ENCODE peak calls at places on chromosomes 2 and 18, in five cellular contexts. V is H1, N is K562, B is SK-N-SH, I is NT2/D1. M is an unnamed sample.

GRCh38 chr2:235577404-235578330 is 83.8 kb downstream of the AGAP1 start:
- DNase-seq in V (no peak), N (no peak), B (no peak), I (no peak), M (no peak)

GRCh38 chr2:15808980-15809379 is 131.4 kb upstream of the MYCN start:
- DNase-seq in V (no peak), N (no peak), B (no peak), I (no peak), M (no peak)

GRCh38 chr2:166230024-166230723 is 102.4 kb upstream of the SCN1A start:
- DNase-seq in V (no peak), N (no peak), B (no peak), I (no peak), M (no peak)

GRCh38 chr2:43075054-43075593 is 151.3 kb downstream of the ZFP36L2 start:
- DNase-seq in V (no peak), N (no peak), B (peak), I (no peak), M (no peak)

GRCh38 chr2:218999021-218999880 is 6.0 kb upstream of the CRYBA2 start:
- DNase-seq in V (no peak), N (peak), B (peak), I (no peak), M (no peak)

GRCh38 chr18:8660316-8660715 is 45.0 kb upstream of the MTCL1 start:
- DNase-seq in V (no peak), N (no peak), B (no peak), I (no peak), M (no peak)

GRCh38 chr2:172282944-172283343 is 144.4 kb upstream of the ITGA6 start:
- DNase-seq in V (no peak), N (no peak), B (no peak), I (no peak), M (no peak)

GRCh38 chr2:218179782-218180181 is 13.0 kb upstream of the CXCR1 start:
- DNase-seq in V (no peak), N (no peak), B (no peak), I (no peak), M (no peak)

GRCh38 chr18:22977847-22978701 is 44.9 kb downstream of the RBBP8 start:
- DNase-seq in V (no peak), N (no peak), B (no peak), I (no peak), M (peak)

GRCh38 chr18:38170845-38171244 is 605.2 kb upstream of the CELF4 start:
- DNase-seq in V (no peak), N (no peak), B (peak), I (no peak), M (no peak)

GRCh38 chr2:24201496-24201895 is 26.6 kb downstream of the FAM228A start:
- DNase-seq in V (no peak), N (no peak), B (no peak), I (no peak), M (no peak)

GRCh38 chr2:24204505-24204904 is 29.7 kb downstream of the FAM228A start:
- DNase-seq in V (no peak), N (no peak), B (no peak), I (no peak), M (no peak)

GRCh38 chr2:24203029-24203786 is 28.4 kb downstream of the FAM228A start:
- DNase-seq in V (no peak), N (no peak), B (no peak), I (no peak), M (no peak)

GRCh38 chr2:24206242-24206641 is 31.4 kb downstream of the FAM228A start:
- DNase-seq in V (no peak), N (no peak), B (no peak), I (no peak), M (no peak)

GRCh38 chr2:24203787-24204150 is 28.9 kb downstream of the FAM228A start:
- DNase-seq in V (no peak), N (no peak), B (no peak), I (no peak), M (no peak)
- TF ChIP-seq YY1 in V (no peak), N (no peak), B (no peak), I (no peak), M (no peak)

GRCh38 chr2:209469481-209469880 is 45.6 kb downstream of the MAP2 start:
- DNase-seq in V (no peak), N (no peak), B (no peak), I (no peak), M (no peak)
- TF ChIP-seq YY1 in V (no peak), N (no peak), B (no peak), I (no peak), M (no peak)

DNA sequence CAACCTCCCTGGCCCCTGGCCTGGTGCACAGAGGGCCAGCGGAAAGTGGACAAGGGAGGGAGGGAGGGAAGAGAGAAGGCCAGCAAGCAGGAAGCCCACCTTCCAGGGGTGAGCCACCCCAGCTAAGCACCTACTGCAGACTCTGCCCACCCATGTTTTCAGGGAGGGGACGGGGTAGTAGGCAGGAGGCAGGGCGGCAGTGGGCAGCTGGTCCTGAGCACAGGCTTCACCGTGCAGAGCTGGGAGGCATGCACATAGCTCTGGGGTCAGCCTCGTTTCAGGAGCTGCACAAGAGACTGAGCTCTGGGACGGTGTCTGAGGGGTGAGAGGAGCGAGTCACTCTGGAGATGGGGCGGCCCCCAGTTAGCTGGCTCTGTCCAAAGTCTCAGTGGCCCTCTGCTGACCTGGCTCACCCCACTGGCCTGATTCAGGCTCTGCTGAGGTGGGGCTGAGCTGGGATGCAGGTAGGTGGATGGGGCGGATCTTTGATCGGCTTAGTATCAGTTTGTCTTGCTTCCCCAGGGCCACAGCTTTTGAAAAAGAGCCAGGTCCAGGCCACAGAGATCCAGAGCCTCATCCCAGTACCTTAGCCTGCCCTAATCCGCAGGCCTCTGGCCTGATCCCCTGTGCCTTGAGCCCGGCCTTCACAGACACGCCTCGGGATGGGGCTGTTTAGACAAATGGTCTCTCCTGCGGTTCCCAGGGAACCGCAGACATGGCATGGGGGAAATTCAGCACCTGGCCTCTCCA is 3.7 kb downstream of the NMUR1 start:
- DNase-seq in V (no peak), N (no peak), B (no peak), I (no peak), M (no peak)
- TF ChIP-seq YY1 in V (no peak), N (no peak), B (no peak), I (no peak), M (no peak)

DNA sequence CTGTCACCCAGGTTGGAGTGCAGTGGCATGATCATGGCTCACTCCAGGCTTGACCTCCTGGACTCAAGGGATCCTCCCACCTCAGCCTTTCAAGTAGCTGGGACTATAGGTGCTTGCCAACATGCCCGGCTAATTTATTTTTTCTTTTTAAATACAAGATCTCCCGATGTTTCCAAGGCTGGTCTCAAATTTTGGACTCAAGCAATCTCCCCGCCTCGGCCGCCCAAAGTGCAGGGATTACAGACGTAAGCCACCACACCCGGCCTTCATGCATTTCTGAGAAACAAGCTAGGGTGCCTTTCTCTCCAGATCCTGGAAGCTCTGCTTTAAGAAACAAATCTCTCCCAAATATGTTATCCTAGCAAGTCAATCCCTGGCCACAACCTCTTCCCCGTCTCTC is 234.1 kb downstream of the FBXO15 start:
- DNase-seq in V (no peak), N (no peak), B (no peak), I (no peak), M (no peak)
- TF ChIP-seq YY1 in V (no peak), N (no peak), B (no peak), I (no peak), M (no peak)

GRCh38 chr18:47050468-47050867 is 15.0 kb upstream of the ELOA2 start:
- DNase-seq in V (no peak), N (no peak), B (peak), I (peak), M (peak)
- TF ChIP-seq YY1 in V (no peak), N (no peak), B (no peak), I (no peak), M (no peak)

GRCh38 chr2:233032551-233033320 is at the start of gene NEU2:
- DNase-seq in V (no peak), N (no peak), B (no peak), I (no peak), M (no peak)
- TF ChIP-seq YY1 in V (no peak), N (no peak), B (no peak), I (no peak), M (no peak)